ENCODE peak calls at places on chromosomes 5 and 9, in five cellular contexts. V is CD4-positive, alpha-beta memory T cell; J is brain microvascular endothelial cell; P is cardiac muscle cell; Q is mesendoderm. T is an unnamed sample.

GRCh38 chr5:32302822-32303754 is 9.7 kb downstream of the MTMR12 start:
- DNase-seq in V (no peak), J (no peak), P (no peak), Q (no peak), T (no peak)

GRCh38 chr9:133226219-133227171 is 17.4 kb upstream of the OBP2B start:
- DNase-seq in V (no peak), J (no peak), P (no peak), Q (peak), T (no peak)

GRCh38 chr9:95977366-95977765 is 101.9 kb downstream of the ERCC6L2 start:
- DNase-seq in V (no peak), J (no peak), P (no peak), Q (no peak), T (no peak)

GRCh38 chr5:28648108-28648507 is 1609.7 kb upstream of the CDH9 start:
- DNase-seq in V (no peak), J (peak), P (no peak), Q (peak), T (no peak)

GRCh38 chr9:71243951-71244350 is 122.5 kb upstream of the TRPM3 start:
- DNase-seq in V (no peak), J (no peak), P (peak), Q (no peak), T (no peak)

GRCh38 chr5:34599471-34600117 is 56.5 kb upstream of the RAI14 start:
- DNase-seq in V (no peak), J (peak), P (no peak), Q (no peak), T (no peak)

GRCh38 chr5:41695920-41696582 is 174.2 kb downstream of the OXCT1 start:
- DNase-seq in V (no peak), J (no peak), P (no peak), Q (peak), T (no peak)

GRCh38 chr9:116574027-116574679 is 113.0 kb upstream of the TRIM32 start:
- DNase-seq in V (no peak), J (no peak), P (peak), Q (peak), T (no peak)

GRCh38 chr5:119312403-119312802 is 43.4 kb upstream of the TNFAIP8 start:
- DNase-seq in V (no peak), J (no peak), P (no peak), Q (no peak), T (no peak)

GRCh38 chr5:151063590-151063989 is 17.2 kb downstream of the TNIP1 start:
- DNase-seq in V (no peak), J (no peak), P (no peak), Q (no peak), T (no peak)

GRCh38 chr5:141478321-141478945 is 2.7 kb downstream of the PCDHGC3 start:
- DNase-seq in V (no peak), J (no peak), P (no peak), Q (peak), T (no peak)

GRCh38 chr9:86303316-86303975 is 21.1 kb upstream of the ISCA1 start:
- DNase-seq in V (peak), J (no peak), P (no peak), Q (peak), T (no peak)

GRCh38 chr5:37668524-37669047 is 171.3 kb downstream of the GDNF start:
- DNase-seq in V (no peak), J (peak), P (peak), Q (peak), T (peak)

GRCh38 chr5:67910599-67910998 is 305.0 kb upstream of the PIK3R1 start:
- DNase-seq in V (no peak), J (no peak), P (no peak), Q (no peak), T (no peak)

GRCh38 chr5:162683280-162683679 is 615.7 kb downstream of the GABRG2 start:
- DNase-seq in V (no peak), J (no peak), P (no peak), Q (no peak), T (no peak)

GRCh38 chr9:133707065-133707760 is 30.9 kb downstream of the SARDH start:
- DNase-seq in V (no peak), J (peak), P (no peak), Q (no peak), T (peak)

GRCh38 chr9:6413365-6414263 is 615 bp downstream of the UHRF2 start:
- DNase-seq in V (peak), J (no peak), P (peak), Q (peak), T (peak)

GRCh38 chr5:54220230-54221040 is 89.9 kb downstream of the ARL15 start:
- DNase-seq in V (no peak), J (no peak), P (no peak), Q (no peak), T (no peak)
- H3K4me3 ChIP-seq in V (no peak), J (no peak), P (no peak), Q (no peak), T (no peak)

GRCh38 chr9:137620581-137620980 is 1.8 kb downstream of the EHMT1 start:
- DNase-seq in V (no peak), J (no peak), P (no peak), Q (no peak), T (no peak)
- H3K4me3 ChIP-seq in V (no peak), J (no peak), P (no peak), Q (no peak), T (peak)

GRCh38 chr5:176632777-176633176 is 2.3 kb downstream of the EIF4E1B start:
- DNase-seq in V (no peak), J (no peak), P (no peak), Q (no peak), T (peak)

GRCh38 chr5:176629317-176629852 is 949 bp downstream of the SNCB start:
- DNase-seq in V (no peak), J (no peak), P (no peak), Q (no peak), T (no peak)

GRCh38 chr5:176631383-176631970 is 1.0 kb downstream of the EIF4E1B start:
- DNase-seq in V (no peak), J (no peak), P (no peak), Q (no peak), T (no peak)

GRCh38 chr5:176629853-176630680 is at the start of the genes EIF4E1B and SNCB:
- DNase-seq in V (no peak), J (peak), P (peak), Q (peak), T (no peak)

DNA sequence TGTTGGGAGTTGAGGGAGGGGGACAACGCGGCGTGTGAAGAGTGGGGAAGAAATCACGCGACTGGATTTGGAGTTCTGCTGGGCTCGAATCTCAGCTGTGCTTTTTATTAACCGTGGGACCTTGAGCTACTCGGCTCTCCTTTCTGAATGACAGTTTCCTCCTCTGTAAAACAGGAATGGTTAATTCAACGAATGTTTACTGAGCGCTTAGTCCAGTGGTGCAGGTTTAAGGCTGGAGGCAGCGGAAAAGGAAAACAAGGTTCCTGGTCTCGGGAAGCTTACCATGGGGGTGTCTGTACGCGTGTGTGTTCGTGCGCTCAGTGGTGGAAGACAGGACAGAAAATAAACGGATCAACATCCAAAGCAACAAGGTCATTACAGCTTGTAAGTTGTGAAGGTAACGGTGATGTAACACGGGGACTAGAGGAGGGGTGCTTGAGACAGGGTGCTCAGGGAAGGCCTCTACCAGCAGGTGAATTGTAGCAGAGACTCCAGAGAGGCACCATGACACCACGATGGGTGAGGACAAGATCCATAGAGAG is 277 bp downstream of the EIF4E1B start:
- DNase-seq in V (no peak), J (no peak), P (no peak), Q (no peak), T (no peak)
- H3K4me3 ChIP-seq in V (peak), J (peak), P (peak), Q (no peak), T (peak)

GRCh38 chr5:137989419-137989818 is 43.5 kb downstream of the FAM13B start:
- DNase-seq in V (no peak), J (no peak), P (no peak), Q (no peak), T (no peak)
- H3K4me3 ChIP-seq in V (no peak), J (no peak), P (no peak), Q (no peak), T (no peak)

GRCh38 chr9:132163876-132164603 is 2.2 kb downstream of the NTNG2 start:
- DNase-seq in V (no peak), J (no peak), P (no peak), Q (peak), T (no peak)

GRCh38 chr9:132161743-132162187 is at the start of gene NTNG2:
- DNase-seq in V (no peak), J (no peak), P (no peak), Q (no peak), T (no peak)

GRCh38 chr9:132160802-132161742 is 786 bp upstream of the NTNG2 start:
- DNase-seq in V (peak), J (peak), P (no peak), Q (peak), T (no peak)

GRCh38 chr9:132163457-132163875 is 1.6 kb downstream of the NTNG2 start:
- DNase-seq in V (no peak), J (no peak), P (peak), Q (peak), T (no peak)

DNA sequence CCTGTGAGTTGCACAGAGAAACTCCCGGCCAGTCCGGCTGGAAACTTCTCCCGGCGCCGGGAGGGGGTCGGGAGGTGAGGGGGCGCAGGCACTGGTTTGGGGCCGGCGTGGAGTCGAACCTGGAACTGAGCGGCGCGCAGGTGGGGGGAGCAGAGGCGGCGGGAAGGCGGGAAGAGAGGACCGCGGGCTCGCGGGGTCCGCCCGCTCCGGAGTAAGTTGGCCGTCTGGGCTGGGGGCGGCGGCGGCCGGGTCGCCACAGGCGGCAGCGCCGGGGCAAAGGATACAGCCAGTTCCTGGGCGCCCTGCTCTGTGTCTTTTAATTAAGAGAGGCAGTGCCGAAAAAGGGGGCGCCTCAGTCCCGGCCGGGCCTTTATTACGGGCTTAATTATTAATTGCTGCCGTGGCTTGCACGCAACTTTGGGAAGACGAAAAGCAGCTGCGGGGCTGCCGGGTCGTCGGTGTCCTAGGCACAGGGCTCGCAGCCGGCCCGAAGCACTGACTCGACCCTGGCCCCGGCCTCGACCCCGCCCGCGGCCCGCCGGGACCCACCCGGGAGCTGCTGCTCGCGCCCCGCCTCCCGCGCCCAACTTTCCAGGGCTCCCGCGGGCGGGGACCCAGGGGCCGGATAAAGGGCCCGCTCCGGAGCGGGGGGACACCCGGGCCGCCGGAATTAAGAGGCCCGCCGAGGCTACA is 1.1 kb downstream of the NTNG2 start:
- DNase-seq in V (no peak), J (no peak), P (no peak), Q (no peak), T (no peak)
- H3K4me3 ChIP-seq in V (peak), J (peak), P (peak), Q (no peak), T (peak)

DNA sequence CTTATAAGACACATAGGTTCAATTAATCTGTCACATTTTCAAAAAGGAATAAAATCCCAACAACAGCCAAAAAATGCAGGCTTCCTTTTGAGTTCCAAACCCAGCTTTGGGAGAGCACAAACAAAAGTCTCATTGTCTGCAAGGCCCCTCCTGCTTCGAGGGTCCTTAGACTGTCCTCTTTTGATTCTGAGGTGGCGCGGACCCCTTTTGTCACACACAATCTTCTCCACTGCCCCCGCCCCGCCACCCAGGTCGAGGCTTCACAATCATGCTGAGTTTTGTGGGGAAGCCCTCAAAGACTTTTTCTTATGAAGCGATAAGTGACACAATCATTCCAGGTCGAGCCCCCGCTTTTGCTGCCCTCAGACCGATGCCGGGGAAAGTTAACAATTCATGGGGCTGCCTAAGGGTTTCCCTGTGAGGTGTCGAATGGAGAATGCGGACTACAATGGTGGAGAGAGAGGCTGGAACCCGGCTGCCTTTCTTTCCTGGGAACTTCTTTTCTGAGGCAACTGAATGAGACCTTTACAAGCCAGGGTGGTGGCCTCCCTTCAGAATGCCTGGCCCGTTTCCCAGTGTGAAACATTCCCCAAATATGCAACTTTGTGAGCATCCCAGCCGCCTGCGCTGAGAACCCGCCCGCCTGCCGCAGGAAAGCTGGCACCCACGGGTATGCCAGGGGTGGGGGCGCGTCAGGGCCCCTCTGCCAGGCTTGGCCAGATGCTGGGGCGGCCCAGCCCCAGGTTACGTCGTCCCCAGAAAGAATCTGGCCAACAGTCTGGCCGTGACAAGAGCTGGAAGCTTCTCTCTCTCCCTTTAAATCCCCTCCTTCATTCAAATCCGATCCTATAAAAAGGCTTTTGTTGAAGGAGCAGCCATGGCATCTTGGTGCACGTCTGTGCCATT is 71.9 kb downstream of the MAP1B start:
- DNase-seq in V (no peak), J (peak), P (no peak), Q (peak), T (peak)
- H3K4me3 ChIP-seq in V (no peak), J (peak), P (no peak), Q (no peak), T (peak)

GRCh38 chr9:88891015-88891414 is 100.3 kb upstream of the S1PR3 start:
- DNase-seq in V (no peak), J (no peak), P (no peak), Q (no peak), T (no peak)
- H3K4me3 ChIP-seq in V (no peak), J (no peak), P (no peak), Q (no peak), T (no peak)

T was measured in gastrocnemius medialis.